ENCODE peak calls at places on chromosomes 4 and X, in eight cellular contexts. E, U, N, I, F, X, G and L are unnamed samples.

GRCh38 chrX:82458207-82458754 is 1049.8 kb upstream of the POU3F4 start:
- DNase-seq in X (no peak), E (no peak), F (no peak), U (no peak), G (no peak), I (no peak), N (no peak), L (no peak)

GRCh38 chr4:129336457-129336856 is 240.5 kb downstream of the C4orf33 start:
- DNase-seq in E (no peak), N (no peak), X (peak), F (no peak), U (no peak), G (no peak), I (no peak), L (no peak)

GRCh38 chr4:81452452-81453011 is 19.2 kb downstream of the RASGEF1B start:
- DNase-seq in X (no peak), E (no peak), N (no peak), U (no peak), I (peak), F (no peak), G (no peak), L (no peak)

GRCh38 chr4:7614350-7614949 is 179.7 kb upstream of the PSAPL1 start:
- DNase-seq in E (no peak), F (no peak), G (no peak), X (no peak), U (no peak), N (no peak), I (no peak), L (no peak)

GRCh38 chrX:6184900-6185515 is 43.7 kb downstream of the NLGN4X start:
- DNase-seq in X (no peak), N (no peak), F (no peak), E (no peak), U (no peak), I (no peak), G (no peak), L (no peak)

GRCh38 chr4:49709775-49710174 is 723.7 kb downstream of the CWH43 start:
- DNase-seq in X (no peak), N (no peak), F (no peak), U (no peak), G (no peak), E (no peak), I (no peak), L (no peak)

GRCh38 chr4:337932-338758 is 531 bp downstream of the ZNF141 start:
- DNase-seq in U (no peak), X (no peak), N (peak), G (peak), F (peak), I (no peak), E (no peak), L (no peak)

GRCh38 chr4:2059034-2059725 is at the start of gene NAT8L:
- DNase-seq in I (peak), G (no peak), N (peak), F (peak), U (no peak), X (peak), E (no peak), L (no peak)

GRCh38 chrX:26851981-26852380 is 611.2 kb downstream of the PPP4R3C start:
- DNase-seq in X (peak), E (no peak), N (no peak), I (no peak), G (no peak), F (no peak), U (no peak), L (no peak)

GRCh38 chr4:53508446-53508845 is 82.8 kb downstream of the LNX1 start:
- DNase-seq in G (no peak), X (no peak), N (no peak), E (no peak), F (no peak), I (no peak), U (no peak), L (no peak)

GRCh38 chrX:16785247-16786138 is 773 bp upstream of the TXLNG start:
- DNase-seq in E (no peak), N (no peak), I (no peak), X (peak), U (no peak), F (peak), G (no peak), L (no peak)

GRCh38 chrX:9231491-9231890 is 197.6 kb upstream of the FAM9B start:
- DNase-seq in U (no peak), E (no peak), I (no peak), G (no peak), N (no peak), X (no peak), F (no peak), L (no peak)

GRCh38 chr4:184899261-184900134 is 73.7 kb upstream of the ACSL1 start:
- DNase-seq in N (peak), G (no peak), U (peak), X (no peak), E (no peak), I (no peak), F (no peak), L (no peak)

GRCh38 chr4:178010596-178010995 is 568.4 kb upstream of the AGA start:
- DNase-seq in E (no peak), F (no peak), U (no peak), I (no peak), X (no peak), N (no peak), G (no peak), L (no peak)

GRCh38 chr4:3709846-3710441 is 56.2 kb upstream of the ADRA2C start:
- DNase-seq in F (no peak), X (no peak), U (no peak), I (no peak), G (no peak), E (no peak), N (peak), L (no peak)

GRCh38 chrX:131331152-131331551 is 42.0 kb upstream of the IGSF1 start:
- DNase-seq in G (no peak), X (peak), N (no peak), E (no peak), U (no peak), F (no peak), I (no peak), L (no peak)

GRCh38 chr4:66562276-66562806 is 892.1 kb upstream of the EPHA5 start:
- DNase-seq in E (no peak), F (no peak), U (no peak), G (no peak), X (no peak), N (no peak), I (no peak), L (no peak)